ENCODE peak calls at places on chromosomes 13 and 19, in five cellular contexts. One of them, this sample, is unnamed. For H3K9me3, the result is how much of the 10 kb centered on the place peaks cover.

GRCh38 chr19:42291437-42291815 is 10.5 kb upstream of the PRR19 start:
- DNase-seq in right lobe of liver: no peak
- DNase-seq in adrenal gland: no peak
- DNase-seq in A549: no peak
- DNase-seq in uterus: no peak
- DNase-seq in this sample: no peak

GRCh38 chr19:8005534-8006256 is at the start of gene ELAVL1:
- DNase-seq in right lobe of liver: peak
- DNase-seq in adrenal gland: peak
- DNase-seq in A549: peak
- DNase-seq in uterus: peak
- DNase-seq in this sample: peak

GRCh38 chr13:108733141-108733540 is 103.7 kb downstream of the MYO16 start:
- DNase-seq in right lobe of liver: no peak
- DNase-seq in adrenal gland: no peak
- DNase-seq in A549: no peak
- DNase-seq in uterus: no peak
- DNase-seq in this sample: no peak

GRCh38 chr13:110390572-110390971 is 83.5 kb downstream of the COL4A2 start:
- DNase-seq in right lobe of liver: no peak
- DNase-seq in adrenal gland: no peak
- DNase-seq in A549: no peak
- DNase-seq in uterus: no peak
- DNase-seq in this sample: no peak

GRCh38 chr19:58474291-58474996 is 1.7 kb upstream of the ZNF446 start:
- DNase-seq in right lobe of liver: no peak
- DNase-seq in adrenal gland: no peak
- DNase-seq in A549: no peak
- DNase-seq in uterus: no peak
- DNase-seq in this sample: no peak

GRCh38 chr13:74644239-74644638 is 510.0 kb upstream of the KLF12 start:
- DNase-seq in right lobe of liver: no peak
- DNase-seq in adrenal gland: no peak
- DNase-seq in A549: no peak
- DNase-seq in uterus: no peak
- DNase-seq in this sample: no peak

GRCh38 chr19:39850892-39851291 is 4.7 kb upstream of the FBL start:
- DNase-seq in right lobe of liver: no peak
- DNase-seq in adrenal gland: no peak
- DNase-seq in A549: no peak
- DNase-seq in uterus: no peak
- DNase-seq in this sample: no peak

GRCh38 chr13:89401209-89401810 is 1730.1 kb downstream of the SLITRK5 start:
- DNase-seq in right lobe of liver: no peak
- DNase-seq in adrenal gland: no peak
- DNase-seq in A549: no peak
- DNase-seq in uterus: no peak
- DNase-seq in this sample: no peak

GRCh38 chr13:88751994-88752393 is 1080.8 kb downstream of the SLITRK5 start:
- DNase-seq in right lobe of liver: no peak
- DNase-seq in adrenal gland: no peak
- DNase-seq in A549: no peak
- DNase-seq in uterus: no peak
- DNase-seq in this sample: no peak

GRCh38 chr13:103539265-103539664 is 473.0 kb upstream of the SLC10A2 start:
- DNase-seq in right lobe of liver: peak
- DNase-seq in adrenal gland: no peak
- DNase-seq in A549: no peak
- DNase-seq in uterus: no peak
- DNase-seq in this sample: no peak

GRCh38 chr19:4702764-4703163 is 20.9 kb downstream of the DPP9 start:
- DNase-seq in right lobe of liver: no peak
- DNase-seq in adrenal gland: no peak
- DNase-seq in A549: no peak
- DNase-seq in uterus: no peak
- DNase-seq in this sample: no peak

GRCh38 chr19:7483720-7484201 is 5.1 kb downstream of the PEX11G start:
- DNase-seq in right lobe of liver: no peak
- DNase-seq in adrenal gland: peak
- DNase-seq in A549: no peak
- DNase-seq in uterus: no peak
- DNase-seq in this sample: no peak

GRCh38 chr13:113904411-113904810 is 40.5 kb upstream of the GAS6 start:
- DNase-seq in right lobe of liver: peak
- DNase-seq in adrenal gland: peak
- DNase-seq in A549: peak
- DNase-seq in uterus: peak
- DNase-seq in this sample: peak

GRCh38 chr13:84870190-84870589 is 929.0 kb downstream of the SLITRK6 start:
- DNase-seq in right lobe of liver: no peak
- DNase-seq in adrenal gland: no peak
- DNase-seq in A549: no peak
- DNase-seq in uterus: no peak
- DNase-seq in this sample: peak

GRCh38 chr13:107884564-107884963 is 330.8 kb downstream of the LIG4 start:
- DNase-seq in right lobe of liver: no peak
- DNase-seq in adrenal gland: no peak
- DNase-seq in A549: no peak
- DNase-seq in uterus: no peak
- DNase-seq in this sample: no peak

GRCh38 chr19:6530385-6531162 is at the start of gene TNFSF9:
- DNase-seq in right lobe of liver: peak
- DNase-seq in adrenal gland: peak
- DNase-seq in A549: peak
- DNase-seq in uterus: peak
- DNase-seq in this sample: peak

GRCh38 chr13:110455444-110455843 is 106.1 kb downstream of the RAB20 start:
- DNase-seq in right lobe of liver: no peak
- DNase-seq in adrenal gland: no peak
- DNase-seq in A549: no peak
- DNase-seq in uterus: no peak
- DNase-seq in this sample: no peak

GRCh38 chr19:7304200-7304599 is 10.0 kb upstream of the INSR start:
- DNase-seq in right lobe of liver: no peak
- DNase-seq in adrenal gland: no peak
- DNase-seq in A549: no peak
- DNase-seq in uterus: no peak
- DNase-seq in this sample: no peak

GRCh38 chr19:5799247-5800241 is 5.3 kb upstream of the NRTN start:
- DNase-seq in right lobe of liver: peak
- DNase-seq in adrenal gland: peak
- DNase-seq in A549: no peak
- DNase-seq in uterus: no peak
- DNase-seq in this sample: peak

GRCh38 chr13:32164622-32165268 is 133.2 kb downstream of the FRY start:
- DNase-seq in right lobe of liver: no peak
- DNase-seq in adrenal gland: peak
- DNase-seq in A549: peak
- DNase-seq in uterus: no peak
- DNase-seq in this sample: peak

GRCh38 chr19:30362156-30362754 is 9.9 kb upstream of the ZNF536 start:
- DNase-seq in right lobe of liver: no peak
- DNase-seq in adrenal gland: no peak
- DNase-seq in A549: no peak
- DNase-seq in uterus: no peak
- DNase-seq in this sample: no peak

GRCh38 chr13:89695343-89696257 is 1651.9 kb upstream of the MIR17HG start:
- DNase-seq in right lobe of liver: no peak
- DNase-seq in adrenal gland: peak
- DNase-seq in A549: peak
- DNase-seq in uterus: no peak
- DNase-seq in this sample: peak

DNA sequence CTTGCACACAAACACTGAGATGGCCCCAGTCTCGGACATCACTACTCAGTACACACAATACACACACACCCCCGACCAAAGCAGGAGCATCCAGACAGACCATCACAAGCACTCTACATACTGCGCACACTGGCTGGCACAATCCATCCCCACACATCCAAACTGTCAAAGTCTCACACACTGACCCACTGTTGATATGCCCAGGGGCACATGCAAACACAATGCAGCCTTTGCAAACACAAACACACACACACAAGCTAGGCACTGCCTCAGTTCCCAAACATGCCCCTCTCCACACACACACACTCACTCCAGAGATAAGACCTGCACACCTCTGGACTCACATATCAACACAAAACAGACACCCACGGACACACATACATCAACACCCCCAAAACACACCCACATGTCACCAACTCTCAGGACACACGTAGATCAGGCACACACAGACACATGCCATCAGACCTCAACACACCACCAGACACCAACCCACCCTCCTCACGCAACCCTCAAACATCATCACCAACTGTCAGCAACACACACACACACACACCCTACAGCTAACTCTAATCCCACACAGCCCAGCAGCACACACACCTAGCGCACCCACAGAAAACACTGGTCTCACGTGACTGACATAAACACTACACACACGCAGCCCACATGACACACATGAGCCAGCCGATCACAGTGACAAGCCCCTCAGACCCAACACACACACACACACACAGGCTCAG is 1.9 kb downstream of the BBC3 start:
- DNase-seq in right lobe of liver: no peak
- DNase-seq in adrenal gland: no peak
- DNase-seq in A549: no peak
- DNase-seq in uterus: no peak
- DNase-seq in this sample: no peak
- H3K27ac ChIP-seq in right lobe of liver: peak
- H3K27ac ChIP-seq in adrenal gland: peak
- H3K27ac ChIP-seq in A549: peak
- H3K27ac ChIP-seq in uterus: peak
- H3K27ac ChIP-seq in this sample: peak

GRCh38 chr19:17109300-17109699 is 33.7 kb downstream of the MYO9B start:
- DNase-seq in right lobe of liver: no peak
- DNase-seq in adrenal gland: no peak
- DNase-seq in A549: no peak
- DNase-seq in uterus: no peak
- DNase-seq in this sample: no peak

GRCh38 chr19:17112271-17112670 is 36.7 kb downstream of the MYO9B start:
- DNase-seq in right lobe of liver: peak
- DNase-seq in adrenal gland: peak
- DNase-seq in A549: no peak
- DNase-seq in uterus: no peak
- DNase-seq in this sample: no peak

GRCh38 chr19:17109962-17110598 is 34.5 kb downstream of the MYO9B start:
- DNase-seq in right lobe of liver: peak
- DNase-seq in adrenal gland: peak
- DNase-seq in A549: no peak
- DNase-seq in uterus: no peak
- DNase-seq in this sample: no peak

GRCh38 chr19:17111766-17112165 is 36.2 kb downstream of the MYO9B start:
- DNase-seq in right lobe of liver: no peak
- DNase-seq in adrenal gland: no peak
- DNase-seq in A549: no peak
- DNase-seq in uterus: no peak
- DNase-seq in this sample: no peak

DNA sequence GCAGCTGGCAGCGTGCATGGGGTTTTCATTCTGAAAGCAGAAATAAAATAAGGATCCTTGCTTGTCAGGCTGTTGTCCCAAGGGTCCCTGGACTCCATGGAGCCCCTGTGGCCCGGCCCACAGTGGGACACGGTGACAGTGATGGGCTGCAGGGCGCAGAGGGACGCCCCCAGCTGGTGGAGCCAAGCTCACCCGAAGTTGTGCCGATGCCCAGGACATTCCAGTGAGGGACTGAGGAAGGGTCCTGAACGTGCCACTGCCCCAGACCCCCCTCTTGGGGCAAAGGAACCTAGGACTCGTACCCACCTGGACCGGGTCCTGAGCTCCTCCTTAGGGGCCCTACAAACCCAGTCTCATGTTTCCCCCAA is 35.0 kb downstream of the MYO9B start:
- DNase-seq in right lobe of liver: no peak
- DNase-seq in adrenal gland: no peak
- DNase-seq in A549: no peak
- DNase-seq in uterus: no peak
- DNase-seq in this sample: no peak
- TF ChIP-seq POLR2A in right lobe of liver: no peak
- TF ChIP-seq POLR2A in adrenal gland: no peak
- TF ChIP-seq POLR2A in A549: no peak
- TF ChIP-seq POLR2A in uterus: no peak
- TF ChIP-seq POLR2A in this sample: no peak

GRCh38 chr19:13425151-13425550 is 81.1 kb downstream of the CACNA1A start:
- DNase-seq in right lobe of liver: no peak
- DNase-seq in adrenal gland: no peak
- DNase-seq in A549: no peak
- DNase-seq in uterus: no peak
- DNase-seq in this sample: no peak
- H3K9me3 ChIP-seq in right lobe of liver: under half
- H3K9me3 ChIP-seq in adrenal gland: under half
- H3K9me3 ChIP-seq in A549: under half
- H3K9me3 ChIP-seq in uterus: under half
- H3K9me3 ChIP-seq in this sample: under half

GRCh38 chr19:13069415-13070369 is 33.0 kb downstream of the LYL1 start:
- DNase-seq in right lobe of liver: no peak
- DNase-seq in adrenal gland: no peak
- DNase-seq in A549: no peak
- DNase-seq in uterus: no peak
- DNase-seq in this sample: peak
- H3K27ac ChIP-seq in right lobe of liver: no peak
- H3K27ac ChIP-seq in adrenal gland: no peak
- H3K27ac ChIP-seq in A549: no peak
- H3K27ac ChIP-seq in uterus: peak
- H3K27ac ChIP-seq in this sample: peak

DNA sequence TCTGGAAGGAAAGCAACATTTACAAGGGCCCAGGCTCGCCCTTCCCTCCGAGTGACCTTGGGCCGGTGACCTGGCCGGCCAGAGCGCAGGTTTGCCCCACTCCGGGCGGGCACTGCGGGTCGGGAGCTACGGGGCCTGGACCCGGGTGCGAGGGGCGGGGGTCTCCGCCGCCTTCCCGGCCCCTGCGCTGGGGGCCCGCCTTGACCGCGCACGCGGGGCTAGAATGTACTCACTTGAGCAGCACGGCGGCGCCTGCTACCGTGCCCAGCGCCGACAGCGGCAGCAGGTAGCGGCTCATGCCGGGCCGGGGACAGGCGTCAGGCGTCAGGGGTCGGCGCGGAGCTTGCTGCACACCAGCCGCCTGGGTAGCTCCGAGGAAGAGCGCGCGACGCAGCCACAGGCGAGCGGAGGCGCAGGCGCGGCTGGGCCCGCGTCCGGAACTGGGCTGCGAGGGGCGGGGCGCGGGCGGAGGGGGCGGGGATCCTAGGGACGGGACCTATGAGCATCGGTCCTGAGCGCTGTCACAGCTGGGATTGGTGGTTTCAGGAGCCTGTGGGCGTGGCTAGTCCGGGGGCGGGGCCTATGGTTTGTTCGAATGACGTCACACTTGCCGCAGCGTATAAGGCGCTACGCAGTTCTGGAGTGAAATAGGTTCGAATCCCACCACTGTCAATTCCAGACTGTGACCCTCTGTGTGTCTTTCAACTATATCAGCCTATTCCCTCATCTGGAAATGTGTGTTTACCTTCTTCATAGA is at the start of gene RDH13:
- DNase-seq in right lobe of liver: peak
- DNase-seq in adrenal gland: peak
- DNase-seq in A549: peak
- DNase-seq in uterus: peak
- DNase-seq in this sample: peak
- TF ChIP-seq POLR2A in right lobe of liver: peak
- TF ChIP-seq POLR2A in adrenal gland: peak
- TF ChIP-seq POLR2A in A549: peak
- TF ChIP-seq POLR2A in uterus: no peak
- TF ChIP-seq POLR2A in this sample: peak

GRCh38 chr19:20197747-20198146 is 30.7 kb downstream of the ZNF486 start:
- DNase-seq in right lobe of liver: no peak
- DNase-seq in adrenal gland: no peak
- DNase-seq in A549: no peak
- DNase-seq in uterus: no peak
- DNase-seq in this sample: no peak
- H3K9me3 ChIP-seq in right lobe of liver: under half
- H3K9me3 ChIP-seq in adrenal gland: under half
- H3K9me3 ChIP-seq in A549: under half
- H3K9me3 ChIP-seq in uterus: under half
- H3K9me3 ChIP-seq in this sample: under half